ENCODE peak calls at places on chromosome 18, in seven cellular contexts. R is HFFc6, U is omental fat pad, D is HepG2, X is kidney epithelial cell, F is fibroblast of the aortic adventitia, J is OCI-LY7. Q is an unnamed sample.

GRCh38 chr18:59898609-59899297 is 1.0 kb upstream of the PMAIP1 start:
- DNase-seq in D (no peak), U (no peak), X (no peak), R (no peak), J (no peak), F (no peak), Q (peak; percentile 38)

GRCh38 chr18:13577091-13577697 is 149.2 kb downstream of the FAM210A start:
- DNase-seq in X (no peak), D (no peak), U (no peak), R (peak; percentile 48), F (peak; percentile 21), J (no peak), Q (peak; percentile 75)

GRCh38 chr18:22005191-22005824 is 164.1 kb upstream of the GATA6 start:
- DNase-seq in F (peak; percentile 61), X (no peak), U (no peak), R (no peak), J (no peak), D (no peak), Q (no peak)

GRCh38 chr18:48629730-48630324 is 91.0 kb downstream of the CTIF start:
- DNase-seq in J (no peak), X (peak; percentile 86), D (peak; percentile 87), U (no peak), R (peak; percentile 98), F (peak; percentile 99), Q (no peak)

GRCh38 chr18:36321636-36322407 is 24.3 kb downstream of the FHOD3 start:
- DNase-seq in X (no peak), J (no peak), D (no peak), R (peak; percentile 48), U (no peak), F (no peak), Q (no peak)

GRCh38 chr18:56393870-56394269 is 244.5 kb downstream of the TXNL1 start:
- DNase-seq in F (no peak), X (no peak), D (no peak), J (no peak), R (no peak), U (no peak), Q (no peak)

GRCh38 chr18:4781873-4782272 is 326.8 kb upstream of the DLGAP1 start:
- DNase-seq in R (no peak), J (no peak), D (no peak), U (no peak), F (no peak), X (no peak), Q (no peak)

GRCh38 chr18:28794459-28795245 is 617.7 kb upstream of the CDH2 start:
- DNase-seq in D (no peak), U (no peak), F (peak; percentile 87), R (peak; percentile 35), X (peak; percentile 12), J (no peak), Q (no peak)

GRCh38 chr18:32956591-32957310 is 183.9 kb upstream of the KLHL14 start:
- DNase-seq in D (no peak), J (peak; percentile 10), U (no peak), X (no peak), F (peak; percentile 86), R (no peak), Q (no peak)

GRCh38 chr18:59918320-59918755 is 18.5 kb downstream of the PMAIP1 start:
- DNase-seq in J (peak; percentile 41), F (peak; percentile 55), R (no peak), U (no peak), X (no peak), D (no peak), Q (no peak)

GRCh38 chr18:24584777-24585176 is 124.3 kb downstream of the HRH4 start:
- DNase-seq in D (no peak), R (no peak), U (no peak), X (no peak), F (no peak), J (no peak), Q (no peak)

GRCh38 chr18:44715841-44716240 is 35.2 kb downstream of the SETBP1 start:
- DNase-seq in U (no peak), J (no peak), D (no peak), R (no peak), F (no peak), X (no peak), Q (no peak)

GRCh38 chr18:6719914-6720692 is 9.4 kb upstream of the ARHGAP28 start:
- DNase-seq in X (no peak), F (peak; percentile 19), U (no peak), J (no peak), R (no peak), D (no peak), Q (no peak)

GRCh38 chr18:34153711-34154110 is 71.0 kb downstream of the NOL4 start:
- DNase-seq in R (no peak), J (peak; percentile 34), X (no peak), D (peak; percentile 23), F (peak; percentile 29), U (no peak), Q (no peak)

GRCh38 chr18:27969206-27969605 is 207.7 kb downstream of the CDH2 start:
- DNase-seq in R (no peak), D (no peak), U (no peak), J (no peak), F (no peak), X (no peak), Q (no peak)

GRCh38 chr18:48153641-48154481 is 223.4 kb upstream of the SMAD2 start:
- DNase-seq in X (peak; percentile 21), J (no peak), R (peak; percentile 41), U (no peak), F (peak; percentile 88), D (peak; percentile 73), Q (no peak)

GRCh38 chr18:54806526-54806925 is 21.8 kb upstream of the RAB27B start:
- DNase-seq in J (no peak), F (peak; percentile 54), R (peak; percentile 15), U (no peak), X (no peak), D (no peak), Q (no peak)

GRCh38 chr18:59787998-59788875 is 91.0 kb upstream of the CCBE1 start:
- DNase-seq in D (no peak), F (peak; percentile 83), J (no peak), U (no peak), X (peak; percentile 54), R (peak; percentile 58), Q (no peak)

GRCh38 chr18:24530630-24531111 is 70.2 kb downstream of the HRH4 start:
- DNase-seq in D (no peak), F (peak; percentile 43), J (no peak), U (peak; percentile 29), R (peak; percentile 24), X (peak; percentile 44), Q (no peak)

GRCh38 chr18:23512641-23513040 is 9.3 kb downstream of the RMC1 start:
- DNase-seq in R (no peak), X (no peak), D (no peak), J (no peak), U (no peak), F (no peak), Q (no peak)

GRCh38 chr18:74163019-74163656 is 14.8 kb downstream of the TIMM21 start:
- DNase-seq in U (no peak), X (no peak), D (no peak), R (no peak), F (no peak), J (no peak), Q (peak; percentile 33)

GRCh38 chr18:22272242-22272641 is 102.9 kb downstream of the GATA6 start:
- DNase-seq in U (no peak), J (no peak), F (no peak), R (no peak), X (no peak), D (no peak), Q (no peak)

GRCh38 chr18:26476697-26477096 is 71.7 kb downstream of the KCTD1 start:
- DNase-seq in X (no peak), R (no peak), D (no peak), U (no peak), F (no peak), J (no peak), Q (no peak)

GRCh38 chr18:27762054-27762453 is 414.9 kb downstream of the CDH2 start:
- DNase-seq in F (no peak), J (no peak), U (no peak), R (no peak), D (no peak), X (no peak), Q (no peak)

GRCh38 chr18:77080283-77080682 is 52.3 kb downstream of the MBP start:
- DNase-seq in U (no peak), F (no peak), X (no peak), D (no peak), J (peak; percentile 60), R (no peak), Q (no peak)

GRCh38 chr18:9574473-9575115 is 39.8 kb downstream of the PPP4R1 start:
- DNase-seq in X (no peak), R (no peak), J (no peak), F (no peak), D (no peak), U (no peak), Q (no peak)

GRCh38 chr18:9577361-9577760 is 37.0 kb downstream of the PPP4R1 start:
- DNase-seq in J (no peak), R (no peak), F (no peak), X (no peak), U (no peak), D (no peak), Q (no peak)

GRCh38 chr18:9578306-9578705 is 36.1 kb downstream of the PPP4R1 start:
- DNase-seq in X (no peak), J (no peak), R (peak; percentile 8), U (no peak), D (no peak), F (peak; percentile 21), Q (no peak)

GRCh38 chr18:9571546-9571945 is 42.8 kb downstream of the PPP4R1 start:
- DNase-seq in X (no peak), F (no peak), D (no peak), J (no peak), U (no peak), R (no peak), Q (no peak)

GRCh38 chr18:9575558-9575957 is 38.8 kb downstream of the PPP4R1 start:
- DNase-seq in U (peak; percentile 48), D (peak; percentile 95), F (peak; percentile 98), J (peak; percentile 69), R (peak; percentile 86), X (peak; percentile 84), Q (peak; percentile 31)
- TF ChIP-seq CTCF in U (peak; percentile 87), D (peak; percentile 93), F (peak; percentile 89), J (peak; percentile 88), R (peak; percentile 94), X (peak; percentile 82), Q (peak; percentile 92)

GRCh38 chr18:46393230-46393629 is 263.8 kb downstream of the LOXHD1 start:
- DNase-seq in U (no peak), R (no peak), D (no peak), F (no peak), X (no peak), J (peak; percentile 2), Q (no peak)
- TF ChIP-seq CTCF in U (no peak), R (peak; percentile 36), D (peak; percentile 53), F (no peak), X (no peak), J (peak; percentile 56), Q (no peak)

DNA sequence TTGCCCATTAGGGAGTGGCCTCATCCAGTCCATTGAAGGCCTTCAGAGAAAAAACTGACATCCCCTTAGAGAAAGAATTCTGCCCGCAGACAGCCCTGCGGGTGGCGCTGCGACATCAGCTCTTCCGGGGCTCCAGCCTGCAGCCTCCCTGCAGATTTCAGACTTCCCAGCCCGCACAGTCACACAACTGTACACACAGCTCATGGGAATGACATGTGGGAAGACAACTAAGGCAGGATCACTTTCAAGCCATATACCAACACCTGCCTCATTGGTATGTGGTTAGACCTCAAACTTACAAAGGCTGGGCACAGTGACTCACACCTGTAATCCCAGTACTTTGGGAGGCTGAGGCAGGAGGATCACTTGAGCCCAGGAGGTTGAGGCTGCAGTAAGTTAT is 24.8 kb upstream of the TUBB6 start:
- DNase-seq in F (no peak), X (no peak), J (no peak), D (peak; percentile 29), U (no peak), R (peak; percentile 40), Q (no peak)
- TF ChIP-seq CTCF in F (peak; percentile 15), X (peak; percentile 17), J (peak; percentile 34), D (peak; percentile 59), U (no peak), R (peak; percentile 76), Q (no peak)

GRCh38 chr18:43422483-43422882 is 145.2 kb upstream of the SYT4 start:
- DNase-seq in U (no peak), F (no peak), X (no peak), J (no peak), D (no peak), R (no peak), Q (no peak)
- TF ChIP-seq CTCF in U (no peak), F (no peak), X (peak; percentile 43), J (no peak), D (no peak), R (no peak), Q (peak; percentile 2)